ENCODE peak calls at places on chromosome 7, in seven cellular contexts. S, Z, P, F, V, N and U are unnamed samples.

GRCh38 chr7:33590902-33591301 is 314.4 kb upstream of the BMPER start:
- DNase-seq in S (no peak), V (no peak), Z (no peak), N (no peak), P (no peak), F (no peak), U (no peak)

GRCh38 chr7:53638517-53638916 is 603.1 kb downstream of the POM121L12 start:
- DNase-seq in V (no peak), S (no peak), Z (no peak), F (no peak), P (no peak), N (no peak), U (no peak)

GRCh38 chr7:151483700-151483960 is 36.1 kb downstream of the RHEB start:
- DNase-seq in Z (no peak), S (no peak), F (no peak), V (no peak), N (no peak), P (no peak), U (no peak)

GRCh38 chr7:109984726-109985125 is 1106.2 kb upstream of the LRRN3 start:
- DNase-seq in V (no peak), S (no peak), N (no peak), Z (no peak), P (no peak), F (no peak), U (no peak)

GRCh38 chr7:23538301-23538700 is 6.5 kb upstream of the TRA2A start:
- DNase-seq in S (no peak), V (no peak), P (no peak), F (no peak), Z (no peak), N (no peak), U (no peak)

GRCh38 chr7:100089458-100090201 is 861 bp downstream of the COPS6 start:
- DNase-seq in Z (no peak), V (no peak), S (no peak), N (no peak), F (no peak), P (no peak), U (no peak)

GRCh38 chr7:30155481-30155880 is 20.7 kb downstream of the MTURN start:
- DNase-seq in S (no peak), Z (no peak), V (peak), N (no peak), P (no peak), F (no peak), U (no peak)

GRCh38 chr7:111958889-111959288 is 247.3 kb downstream of the DOCK4 start:
- DNase-seq in V (no peak), Z (peak), P (no peak), S (peak), F (no peak), N (no peak), U (no peak)

GRCh38 chr7:153380636-153381035 is 621.1 kb downstream of the ACTR3B start:
- DNase-seq in V (no peak), P (no peak), N (no peak), Z (no peak), F (no peak), S (no peak), U (no peak)

GRCh38 chr7:128728608-128729007 is 10.6 kb upstream of the CALU start:
- DNase-seq in V (no peak), P (no peak), F (no peak), N (no peak), S (no peak), Z (no peak), U (no peak)

GRCh38 chr7:133207687-133208086 is 45.2 kb upstream of the EXOC4 start:
- DNase-seq in N (no peak), S (no peak), Z (no peak), V (no peak), F (no peak), P (peak), U (no peak)

GRCh38 chr7:81937091-81937490 is 167.2 kb upstream of the HGF start:
- DNase-seq in N (no peak), P (no peak), F (no peak), Z (no peak), S (no peak), V (no peak), U (no peak)

GRCh38 chr7:111301891-111302290 is 211.0 kb downstream of the LRRN3 start:
- DNase-seq in F (no peak), P (no peak), Z (no peak), S (no peak), V (no peak), N (no peak), U (no peak)

GRCh38 chr7:82376739-82377138 is 66.8 kb downstream of the CACNA2D1 start:
- DNase-seq in N (no peak), F (no peak), P (no peak), Z (no peak), V (no peak), S (no peak), U (no peak)

GRCh38 chr7:121339082-121339481 is 10.3 kb downstream of the WNT16 start:
- DNase-seq in Z (no peak), N (no peak), S (no peak), F (no peak), P (peak), V (no peak), U (no peak)

GRCh38 chr7:44309271-44310091 is 15.9 kb downstream of the CAMK2B start:
- DNase-seq in F (no peak), P (peak), V (peak), N (peak), S (no peak), Z (peak), U (peak)

GRCh38 chr7:23333671-23334246 is 34.6 kb downstream of the MALSU1 start:
- DNase-seq in S (no peak), P (no peak), F (no peak), Z (no peak), V (no peak), N (no peak), U (no peak)

GRCh38 chr7:155962191-155962967 is 150.1 kb upstream of the SHH start:
- DNase-seq in Z (no peak), P (peak), V (peak), S (no peak), N (peak), F (no peak), U (no peak)